ENCODE peak calls at places on chromosomes 5 and 9, in seven cellular contexts. J, B, X, A, R, K and E are unnamed samples.
A peak's percentile ranks its signal among the peaks of the same experiment; 100 is the strongest.

GRCh38 chr5:40841068-40841805 is at the start of gene CARD6:
- DNase-seq in J (no peak), A (no peak), B (no peak), R (no peak), X (no peak), K (no peak), E (peak; percentile 31)

GRCh38 chr5:72109051-72109411 is 1.8 kb downstream of the MAP1B start:
- DNase-seq in J (no peak), K (no peak), X (no peak), B (no peak), R (no peak), A (no peak), E (no peak)

GRCh38 chr9:93826209-93826608 is 128.9 kb downstream of the BARX1 start:
- DNase-seq in R (no peak), J (no peak), A (no peak), B (peak; percentile 1), X (no peak), K (no peak), E (no peak)

GRCh38 chr9:135503371-135504261 is 3.1 kb downstream of the MRPS2 start:
- DNase-seq in A (no peak), X (no peak), B (no peak), K (no peak), R (no peak), J (no peak), E (no peak)

GRCh38 chr5:133843911-133844310 is 124.5 kb downstream of the C5orf15 start:
- DNase-seq in A (no peak), X (no peak), R (no peak), K (no peak), B (no peak), J (no peak), E (no peak)

GRCh38 chr5:148729182-148729581 is 74.9 kb upstream of the HTR4 start:
- DNase-seq in K (no peak), R (no peak), X (peak; percentile 45), B (no peak), J (no peak), A (no peak), E (no peak)

GRCh38 chr5:54593809-54594208 is 76.2 kb downstream of the SNX18 start:
- DNase-seq in B (no peak), J (no peak), X (no peak), A (no peak), K (no peak), R (no peak), E (no peak)

GRCh38 chr5:17819786-17820185 is 185.5 kb downstream of the TAF11L14 start:
- DNase-seq in K (no peak), B (no peak), X (no peak), R (no peak), A (no peak), J (no peak), E (peak; percentile 68)

GRCh38 chr9:99115947-99116543 is 11.1 kb downstream of the TGFBR1 start:
- DNase-seq in J (no peak), R (no peak), A (no peak), K (no peak), X (no peak), B (no peak), E (no peak)

GRCh38 chr9:131977074-131977838 is 102.4 kb downstream of the MED27 start:
- DNase-seq in R (no peak), B (no peak), A (no peak), K (no peak), J (no peak), X (no peak), E (no peak)

GRCh38 chr9:34993502-34994428 is 4.2 kb downstream of the DNAJB5 start:
- DNase-seq in K (no peak), A (peak; percentile 88), R (peak; percentile 60), J (no peak), X (peak; percentile 48), B (no peak), E (peak; percentile 61)

GRCh38 chr5:96288845-96289185 is 144.2 kb downstream of the PCSK1 start:
- DNase-seq in K (no peak), J (no peak), A (no peak), R (peak; percentile 49), X (no peak), B (no peak), E (peak; percentile 80)

GRCh38 chr9:93951655-93952118 is 3.5 kb downstream of the BARX1 start:
- DNase-seq in R (no peak), X (no peak), K (no peak), A (no peak), J (no peak), B (no peak), E (no peak)

GRCh38 chr5:6202615-6203365 is 175.6 kb downstream of the MED10 start:
- DNase-seq in R (no peak), B (no peak), X (no peak), K (no peak), J (no peak), A (no peak), E (no peak)

GRCh38 chr9:27457445-27457844 is 66.6 kb upstream of the IFNK start:
- DNase-seq in X (no peak), R (no peak), K (no peak), A (no peak), J (no peak), B (no peak), E (no peak)

GRCh38 chr9:36148652-36149051 is 12.1 kb downstream of the GLIPR2 start:
- DNase-seq in R (peak; percentile 98), B (no peak), X (peak; percentile 4), A (peak; percentile 99), J (peak; percentile 44), K (peak; percentile 74), E (peak; percentile 97)

GRCh38 chr9:95211028-95211427 is 106.5 kb downstream of the FANCC start:
- DNase-seq in A (no peak), R (no peak), B (no peak), J (no peak), K (no peak), X (no peak), E (no peak)

GRCh38 chr9:108704156-108704852 is 151.5 kb downstream of the ACTL7B start:
- DNase-seq in R (peak; percentile 39), X (no peak), K (no peak), J (no peak), A (no peak), B (no peak), E (no peak)

GRCh38 chr5:73367650-73368049 is 80.9 kb downstream of the FOXD1 start:
- DNase-seq in K (no peak), A (no peak), B (no peak), X (no peak), J (no peak), R (peak; percentile 66), E (peak; percentile 39)

GRCh38 chr9:22683393-22684075 is 236.9 kb downstream of the DMRTA1 start:
- DNase-seq in J (no peak), A (no peak), B (no peak), R (peak; percentile 70), K (peak; percentile 47), X (peak; percentile 25), E (peak; percentile 88)

GRCh38 chr9:132241840-132242620 is 80.2 kb downstream of the NTNG2 start:
- DNase-seq in R (no peak), K (no peak), B (peak; percentile 26), A (no peak), J (peak; percentile 30), X (peak; percentile 45), E (no peak)

GRCh38 chr9:114008667-114009410 is 69.3 kb downstream of the AMBP start:
- DNase-seq in X (no peak), K (no peak), J (no peak), R (no peak), B (no peak), A (peak; percentile 43), E (no peak)

GRCh38 chr9:133735894-133736293 is 2.3 kb downstream of the SARDH start:
- DNase-seq in B (no peak), A (no peak), K (no peak), J (no peak), X (no peak), R (no peak), E (no peak)

GRCh38 chr9:36590246-36590645 is 17.6 kb downstream of the MELK start:
- DNase-seq in R (no peak), B (no peak), K (no peak), J (no peak), X (no peak), A (no peak), E (no peak)